ENCODE peak calls at places on chromosomes 16 and 17, in seven cellular contexts. G is K562; K is CD4-positive, CD25-positive, alpha-beta regulatory T cell; M is naive thymus-derived CD4-positive, alpha-beta T cell; P is GM23338; T is colonic mucosa; D is neuronal stem cell. J is an unnamed sample.

GRCh38 chr16:59067207-59067606 is 333.1 kb upstream of the GOT2 start:
- DNase-seq in G (no peak), K (no peak), M (no peak), P (no peak), T (no peak), D (no peak), J (no peak)

GRCh38 chr17:74715144-74715543 is 2.4 kb upstream of the CD300LF start:
- DNase-seq in G (peak; percentile 27), K (no peak), M (no peak), P (no peak), T (no peak), D (no peak), J (no peak)

GRCh38 chr16:25189305-25189704 is 27.4 kb upstream of the AQP8 start:
- DNase-seq in G (no peak), K (no peak), M (no peak), P (no peak), T (no peak), D (no peak), J (no peak)

GRCh38 chr17:80034977-80035686 is 540 bp downstream of the TBC1D16 start:
- DNase-seq in G (no peak), K (peak; percentile 64), M (peak; percentile 46), P (peak; percentile 70), T (peak; percentile 38), D (peak; percentile 27), J (no peak)

GRCh38 chr17:28335959-28336871 is 654 bp downstream of the TNFAIP1 start:
- DNase-seq in G (peak; percentile 32), K (peak; percentile 28), M (no peak), P (peak; percentile 94), T (peak; percentile 70), D (peak; percentile 85), J (no peak)

GRCh38 chr17:49442051-49442450 is 27.4 kb upstream of the PHB1 start:
- DNase-seq in G (no peak), K (no peak), M (no peak), P (no peak), T (no peak), D (no peak), J (no peak)

GRCh38 chr17:10657866-10658265 is 757 bp upstream of the MYH3 start:
- DNase-seq in G (no peak), K (no peak), M (no peak), P (no peak), T (no peak), D (no peak), J (no peak)

GRCh38 chr16:20889625-20890275 is 10.4 kb downstream of the DCUN1D3 start:
- DNase-seq in G (no peak), K (no peak), M (no peak), P (peak; percentile 69), T (no peak), D (no peak), J (no peak)

GRCh38 chr16:71807905-71808592 is 585 bp downstream of the AP1G1 start:
- DNase-seq in G (no peak), K (no peak), M (no peak), P (peak; percentile 32), T (peak; percentile 42), D (peak; percentile 5), J (no peak)

GRCh38 chr16:35249051-35249450 is 1789.6 kb downstream of the TP53TG3F start:
- DNase-seq in G (no peak), K (no peak), M (no peak), P (no peak), T (no peak), D (no peak), J (no peak)

GRCh38 chr17:2008332-2009126 is 16.6 kb downstream of the RTN4RL1 start:
- DNase-seq in G (no peak), K (no peak), M (no peak), P (no peak), T (peak; percentile 54), D (no peak), J (no peak)

GRCh38 chr16:84976644-84977400 is 34.5 kb downstream of the ZDHHC7 start:
- DNase-seq in G (no peak), K (no peak), M (no peak), P (no peak), T (peak; percentile 49), D (no peak), J (no peak)

GRCh38 chr17:17346428-17347233 is 43.5 kb downstream of the NT5M start:
- DNase-seq in G (no peak), K (no peak), M (no peak), P (no peak), T (no peak), D (no peak), J (no peak)

GRCh38 chr17:83146347-83146746 is 66.9 kb downstream of the METRNL start:
- DNase-seq in G (no peak), K (no peak), M (no peak), P (no peak), T (no peak), D (no peak), J (no peak)

GRCh38 chr16:14148016-14148415 is 76.9 kb downstream of the MRTFB start:
- DNase-seq in G (no peak), K (no peak), M (no peak), P (no peak), T (no peak), D (no peak), J (no peak)

GRCh38 chr17:59765038-59765437 is 57.6 kb downstream of the VMP1 start:
- DNase-seq in G (no peak), K (no peak), M (no peak), P (no peak), T (no peak), D (no peak), J (no peak)
- H3K4me1 ChIP-seq in G (no peaks in the 10 kb centered on the region), K (peaks cover 26% of the 10 kb centered on the region), M (no peaks in the 10 kb centered on the region), P (peaks cover 6% of the 10 kb centered on the region), T (no peaks in the 10 kb centered on the region), D (peaks cover 4% of the 10 kb centered on the region), J (peaks cover 21% of the 10 kb centered on the region)

GRCh38 chr16:86565181-86565631 is 1.4 kb upstream of the FOXC2 start:
- DNase-seq in G (no peak), K (no peak), M (no peak), P (peak; percentile 32), T (no peak), D (no peak), J (no peak)

GRCh38 chr16:86566966-86567700 is 504 bp downstream of the FOXC2 start:
- DNase-seq in G (no peak), K (peak; percentile 22), M (no peak), P (peak; percentile 61), T (no peak), D (no peak), J (no peak)

GRCh38 chr16:86567701-86568571 is 1.3 kb downstream of the FOXC2 start:
- DNase-seq in G (no peak), K (no peak), M (no peak), P (peak; percentile 66), T (no peak), D (no peak), J (no peak)

GRCh38 chr16:86565644-86566511 is 751 bp upstream of the FOXC2 start:
- DNase-seq in G (no peak), K (no peak), M (no peak), P (peak; percentile 67), T (no peak), D (no peak), J (no peak)

GRCh38 chr16:86566601-86566965 is at the start of gene FOXC2:
- DNase-seq in G (peak; percentile 68), K (peak; percentile 60), M (peak; percentile 45), P (peak; percentile 99), T (peak; percentile 70), D (peak; percentile 83), J (peak; percentile 85)
- H3K27ac ChIP-seq in G (no peak within 1 kb of the TSS), K (no peak within 1 kb of the TSS), M (no peak within 1 kb of the TSS), P (no peak within 1 kb of the TSS), T (no peak within 1 kb of the TSS), D (no peak within 1 kb of the TSS), J (peak within 1 kb of the TSS; percentile 91)

GRCh38 chr16:19712418-19713058 is 5.5 kb downstream of the KNOP1 start:
- DNase-seq in G (no peak), K (no peak), M (no peak), P (no peak), T (no peak), D (no peak), J (no peak)
- H3K36me3 ChIP-seq in G (peaks cover 85% of the 10 kb centered on the region), K (peaks cover 24% of the 10 kb centered on the region), M (peaks cover 11% of the 10 kb centered on the region), P (peaks cover 25% of the 10 kb centered on the region), T (peaks cover 4% of the 10 kb centered on the region), D (peaks cover 50% of the 10 kb centered on the region), J (peaks cover 26% of the 10 kb centered on the region)

DNA sequence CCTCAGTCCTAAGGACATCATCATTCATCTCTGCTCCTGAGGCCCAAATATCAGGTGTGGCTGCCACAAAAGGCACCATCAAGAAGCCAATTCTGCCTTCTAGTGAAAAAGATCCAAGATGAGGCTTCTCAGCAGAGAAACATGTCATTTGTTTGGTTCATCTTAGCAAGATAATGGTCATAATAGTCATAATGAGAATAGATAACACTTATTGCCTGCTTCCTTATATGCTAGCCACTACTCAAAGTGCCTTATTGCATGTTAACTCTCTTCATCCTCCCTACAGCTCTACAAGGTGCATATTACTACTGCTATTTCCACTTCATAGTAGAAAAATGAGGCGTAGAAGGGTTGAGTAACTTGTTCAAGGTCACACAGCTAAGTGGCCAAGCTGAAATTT is 45.0 kb upstream of the MRPS23 start:
- DNase-seq in G (no peak), K (no peak), M (no peak), P (no peak), T (no peak), D (no peak), J (no peak)
- H3K4me1 ChIP-seq in G (peaks cover 13% of the 10 kb centered on the region), K (no peaks in the 10 kb centered on the region), M (no peaks in the 10 kb centered on the region), P (peaks cover 23% of the 10 kb centered on the region), T (peaks cover 18% of the 10 kb centered on the region), D (peaks cover 38% of the 10 kb centered on the region), J (peaks cover 47% of the 10 kb centered on the region)

DNA sequence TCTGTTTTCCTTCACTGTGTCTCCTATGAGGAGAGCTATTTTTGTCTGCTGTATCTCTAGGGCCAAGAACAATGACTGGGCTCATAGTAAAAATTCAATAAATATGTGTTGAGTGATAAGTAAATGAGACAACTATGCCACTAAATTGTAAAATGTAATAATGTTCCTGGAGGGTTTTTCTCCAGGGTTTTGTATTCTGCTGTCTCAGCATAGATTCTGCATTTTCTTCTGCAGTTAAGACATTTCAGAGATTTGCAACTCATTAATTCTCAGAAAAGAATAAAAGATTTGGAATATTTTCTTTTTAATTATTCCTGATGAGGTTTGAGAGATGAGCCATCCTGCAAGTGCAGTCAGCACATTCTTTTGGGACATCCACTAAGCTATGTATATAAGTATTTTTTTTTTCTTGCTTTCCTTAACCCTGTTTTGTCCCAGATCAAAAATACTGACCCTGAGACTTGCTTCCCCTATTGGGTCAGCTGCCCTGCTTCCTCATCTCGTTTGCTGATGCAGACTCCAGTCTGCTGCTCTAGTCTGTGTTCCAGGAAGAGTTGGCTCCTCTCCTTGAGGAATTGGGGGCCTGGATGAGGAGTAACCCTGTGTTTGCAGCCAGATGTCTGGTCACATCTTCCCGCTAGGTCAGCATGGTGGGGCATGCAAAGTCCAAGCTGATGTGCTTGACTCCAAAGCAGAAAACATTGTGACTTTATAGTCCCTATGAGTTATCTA is 122.9 kb downstream of the ABCA8 start:
- DNase-seq in G (no peak), K (no peak), M (no peak), P (no peak), T (peak; percentile 20), D (no peak), J (no peak)
- H3K27ac ChIP-seq in G (no peak overlapping the region), K (no peak overlapping the region), M (no peak overlapping the region), P (no peak overlapping the region), T (no peak overlapping the region), D (no peak overlapping the region), J (no peak overlapping the region)

GRCh38 chr17:3655766-3656165 is 12.6 kb downstream of the TAX1BP3 start:
- DNase-seq in G (no peak), K (no peak), M (no peak), P (no peak), T (no peak), D (no peak), J (no peak)
- H3K36me3 ChIP-seq in G (no peaks in the 10 kb centered on the region), K (no peaks in the 10 kb centered on the region), M (no peaks in the 10 kb centered on the region), P (no peaks in the 10 kb centered on the region), T (no peaks in the 10 kb centered on the region), D (peaks cover 5% of the 10 kb centered on the region), J (peaks cover 4% of the 10 kb centered on the region)

J was measured in thoracic aorta.